ENCODE peak calls at places on chromosome 18, in four cellular contexts. V is fibroblast of pulmonary artery, E is neural progenitor cell, O is astrocyte. T is an unnamed sample.

GRCh38 chr18:9854801-9855676 is 30.7 kb upstream of the TXNDC2 start:
- DNase-seq in V (no peak), E (no peak), O (no peak), T (no peak)

GRCh38 chr18:46071894-46072867 is at the start of gene PSTPIP2:
- DNase-seq in E (peak; percentile 72), V (peak; percentile 64), O (peak; percentile 46), T (peak; percentile 85)

GRCh38 chr18:11994346-11994707 is 13.0 kb downstream of the IMPA2 start:
- DNase-seq in O (no peak), V (peak; percentile 88), E (no peak), T (no peak)

GRCh38 chr18:49250819-49251388 is 209.5 kb downstream of the DYM start:
- DNase-seq in E (peak; percentile 34), O (no peak), V (peak; percentile 64), T (no peak)

GRCh38 chr18:58590231-58590630 is 38.7 kb downstream of the ALPK2 start:
- DNase-seq in V (peak; percentile 91), E (peak; percentile 25), O (peak; percentile 93), T (no peak)

GRCh38 chr18:49076767-49077166 is 126.0 kb upstream of the SMAD7 start:
- DNase-seq in V (no peak), O (no peak), E (no peak), T (no peak)

GRCh38 chr18:32049393-32050161 is 31.0 kb downstream of the RNF125 start:
- DNase-seq in V (no peak), O (peak; percentile 52), E (no peak), T (no peak)

GRCh38 chr18:2872095-2872494 is 25.3 kb downstream of the EMILIN2 start:
- DNase-seq in V (no peak), E (no peak), O (no peak), T (peak; percentile 44)

GRCh38 chr18:5122270-5122669 is 74.8 kb downstream of the AKAIN1 start:
- DNase-seq in V (no peak), O (no peak), E (no peak), T (no peak)

GRCh38 chr18:25533088-25533676 is 181.2 kb upstream of the ZNF521 start:
- DNase-seq in E (no peak), O (no peak), V (no peak), T (no peak)

DNA sequence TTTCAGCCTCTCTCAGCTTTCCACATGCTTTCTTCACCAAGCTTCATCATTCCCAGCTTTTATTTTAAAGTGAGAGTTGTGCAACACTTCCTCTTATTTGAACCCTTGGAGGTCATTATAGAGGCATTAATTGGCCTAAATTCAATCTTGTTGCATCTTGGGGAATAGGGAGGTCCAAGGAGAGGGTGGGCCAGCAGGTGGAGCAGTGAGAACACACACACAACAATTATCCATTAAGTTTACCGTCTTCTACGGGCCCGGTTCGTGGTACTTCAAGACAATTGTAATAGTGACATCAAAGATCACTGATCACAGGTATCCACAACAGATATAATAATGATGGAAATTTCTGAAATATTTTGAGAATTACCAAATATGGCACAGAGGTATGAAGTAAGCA is 457.2 kb upstream of the SMIM21 start:
- DNase-seq in O (no peak), E (no peak), V (no peak), T (peak; percentile 13)
- TF ChIP-seq CTCF in O (no peak), E (peak; percentile 38), V (no peak), T (no peak)

DNA sequence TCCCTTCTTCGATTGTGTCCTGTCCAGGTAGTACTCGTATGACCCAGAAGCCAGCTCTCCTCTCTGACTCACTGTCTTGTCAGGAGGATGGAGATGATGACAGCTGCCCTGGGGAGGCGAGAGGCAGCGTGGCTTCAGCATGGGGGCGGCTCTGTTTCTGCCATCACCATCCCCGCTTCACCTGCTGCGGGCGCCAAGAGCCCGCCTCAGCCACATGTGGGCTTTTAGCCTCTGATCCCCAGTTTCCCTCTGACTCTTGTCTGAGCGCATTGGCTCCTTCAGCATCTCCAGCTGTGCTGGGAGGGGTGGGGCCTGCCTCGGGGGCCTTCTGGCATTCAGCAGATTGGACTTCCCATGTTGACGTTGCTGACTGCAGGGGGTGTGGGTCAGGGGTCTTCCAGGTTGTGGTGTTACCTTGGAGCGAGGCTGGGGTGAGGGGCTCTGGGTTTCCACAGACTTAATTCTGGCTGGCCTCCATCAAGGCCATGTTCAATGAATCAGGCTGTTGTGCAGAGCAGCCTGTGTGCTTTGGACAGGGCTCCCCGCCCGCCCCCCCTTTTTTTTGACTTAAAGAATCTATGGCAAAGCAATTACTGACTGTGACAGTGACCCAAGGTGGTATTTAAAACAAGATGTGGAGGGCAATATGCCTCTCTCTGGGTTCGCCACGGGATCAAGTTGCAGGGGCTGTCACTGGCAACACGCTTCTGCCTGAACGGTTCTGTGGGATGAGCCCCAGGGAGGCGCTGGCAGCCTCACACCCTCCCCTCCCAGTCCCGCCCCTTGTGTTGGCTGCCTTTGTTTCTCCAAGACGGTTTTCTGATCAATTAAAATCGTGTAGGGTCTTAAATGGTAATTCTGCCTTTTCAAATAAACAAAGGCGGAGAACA is 228.3 kb downstream of the LDLRAD4 start:
- DNase-seq in O (no peak), V (no peak), E (peak; percentile 73), T (no peak)
- TF ChIP-seq CTCF in O (no peak), V (no peak), E (no peak), T (no peak)

DNA sequence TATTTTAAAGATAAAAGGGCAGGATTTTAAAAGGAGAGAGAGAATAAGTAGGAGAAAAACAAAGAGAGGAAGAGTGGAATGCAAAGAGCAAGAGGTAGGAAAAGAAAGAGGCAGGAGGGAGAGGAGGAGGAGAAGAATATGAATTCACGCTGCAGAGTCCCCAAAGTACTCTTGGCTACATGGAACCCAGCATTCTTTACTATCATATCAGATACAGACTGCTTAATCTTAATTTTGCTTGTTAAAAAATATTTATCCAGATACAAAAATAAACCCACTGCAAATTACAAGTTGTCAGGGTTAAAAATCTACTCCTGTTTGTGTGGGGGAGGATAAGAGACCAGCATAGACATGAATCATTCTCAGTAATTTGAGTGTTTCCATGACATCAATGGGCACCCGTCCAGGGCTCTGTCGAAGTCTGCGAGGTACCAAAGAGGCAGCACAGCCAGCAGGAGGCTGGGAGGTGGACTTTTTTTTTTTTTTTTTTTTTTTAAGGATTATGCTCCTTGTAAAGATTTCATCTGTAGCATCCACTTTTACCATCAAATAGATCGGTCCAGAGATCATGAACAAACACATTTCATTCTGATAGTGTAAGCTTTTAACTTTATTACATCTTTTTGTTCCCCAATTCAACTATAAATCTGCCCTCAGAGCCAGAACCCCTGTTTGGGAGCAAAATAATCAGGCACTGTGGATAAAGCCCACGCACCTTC is 182.2 kb downstream of the TCF4 start:
- DNase-seq in V (peak; percentile 99), O (peak; percentile 97), E (peak; percentile 12), T (peak; percentile 91)
- TF ChIP-seq CTCF in V (peak; percentile 28), O (no peak), E (no peak), T (peak; percentile 34)

GRCh38 chr18:7953085-7953958 is 386.2 kb downstream of the PTPRM start:
- DNase-seq in E (no peak), O (no peak), V (no peak), T (no peak)

GRCh38 chr18:7958081-7958896 is 391.2 kb downstream of the PTPRM start:
- DNase-seq in V (no peak), E (no peak), O (peak; percentile 10), T (no peak)

GRCh38 chr18:7957297-7957696 is 390.2 kb downstream of the PTPRM start:
- DNase-seq in V (no peak), E (no peak), O (no peak), T (no peak)

GRCh38 chr18:7954229-7954628 is 387.1 kb downstream of the PTPRM start:
- DNase-seq in O (peak; percentile 44), E (no peak), V (peak; percentile 61), T (no peak)

GRCh38 chr18:7955175-7955574 is 388.1 kb downstream of the PTPRM start:
- DNase-seq in E (no peak), V (no peak), O (no peak), T (no peak)
- TF ChIP-seq CTCF in E (no peak), V (no peak), O (no peak), T (no peak)

GRCh38 chr18:47151457-47151856 is 1.2 kb upstream of the HDHD2 start:
- DNase-seq in O (no peak), V (no peak), E (no peak), T (no peak)
- TF ChIP-seq CTCF in O (no peak), V (no peak), E (no peak), T (no peak)